ENCODE peak calls at places on chromosomes 12 and 14, in four cellular contexts. J, G, R and Y are unnamed samples.

GRCh38 chr12:101866615-101867373 is 10.6 kb upstream of the DRAM1 start:
- DNase-seq in J (no peak), G (no peak), R (no peak), Y (no peak)

GRCh38 chr12:2794261-2794735 is 472 bp upstream of the FKBP4 start:
- DNase-seq in J (no peak), G (no peak), R (no peak), Y (no peak)

GRCh38 chr12:122867701-122868461 is 28.0 kb downstream of the VPS37B start:
- DNase-seq in J (peak), G (peak), R (peak), Y (peak)

GRCh38 chr12:242496-242895 is 20.1 kb downstream of the SLC6A13 start:
- DNase-seq in J (no peak), G (no peak), R (no peak), Y (no peak)

GRCh38 chr12:93376436-93377251 is 1.1 kb upstream of the NUDT4 start:
- DNase-seq in J (no peak), G (peak), R (peak), Y (peak)

GRCh38 chr12:92552412-92553108 is 150.2 kb upstream of the PLEKHG7 start:
- DNase-seq in J (no peak), G (no peak), R (no peak), Y (no peak)

GRCh38 chr12:123533672-123534643 is at the start of gene RILPL1:
- DNase-seq in J (peak), G (peak), R (peak), Y (peak)

GRCh38 chr12:115375188-115375991 is 691.4 kb upstream of the TBX3 start:
- DNase-seq in J (no peak), G (no peak), R (no peak), Y (no peak)

GRCh38 chr14:105328070-105328677 is 13.6 kb downstream of the PACS2 start:
- DNase-seq in J (no peak), G (no peak), R (no peak), Y (no peak)

GRCh38 chr14:74314576-74314975 is 11.8 kb upstream of the ABCD4 start:
- DNase-seq in J (no peak), G (no peak), R (no peak), Y (no peak)

GRCh38 chr12:112413846-112414625 is 4.6 kb upstream of the RPL6 start:
- DNase-seq in J (no peak), G (no peak), R (no peak), Y (no peak)

GRCh38 chr12:120462099-120462640 is 7.4 kb downstream of the SRSF9 start:
- DNase-seq in J (no peak), G (no peak), R (no peak), Y (no peak)

GRCh38 chr14:32639208-32639607 is 299.5 kb upstream of the NPAS3 start:
- DNase-seq in J (no peak), G (no peak), R (no peak), Y (no peak)

GRCh38 chr14:78950654-78951053 is 780.5 kb downstream of the NRXN3 start:
- DNase-seq in J (no peak), G (no peak), R (no peak), Y (no peak)

GRCh38 chr12:99979471-99979870 is 5.3 kb downstream of the ANKS1B start:
- DNase-seq in J (no peak), G (no peak), R (no peak), Y (no peak)

GRCh38 chr12:102163383-102163782 is 34.2 kb downstream of the PMCH start:
- DNase-seq in J (no peak), G (no peak), R (no peak), Y (no peak)

GRCh38 chr12:94126067-94126466 is 22.3 kb upstream of the PLXNC1 start:
- DNase-seq in J (no peak), G (no peak), R (no peak), Y (no peak)

GRCh38 chr12:131836714-131837397 is 8.7 kb downstream of the MMP17 start:
- DNase-seq in J (no peak), G (peak), R (no peak), Y (no peak)

GRCh38 chr14:24416932-24417619 is 12.4 kb downstream of the CBLN3 start:
- DNase-seq in J (no peak), G (no peak), R (no peak), Y (no peak)

GRCh38 chr12:1218369-1218768 is 227.3 kb downstream of the ERC1 start:
- DNase-seq in J (no peak), G (no peak), R (no peak), Y (no peak)

GRCh38 chr14:72495668-72496067 is 398.2 kb downstream of the DPF3 start:
- DNase-seq in J (no peak), G (no peak), R (no peak), Y (no peak)

GRCh38 chr14:93073833-93074769 is 41.6 kb downstream of the ITPK1 start:
- DNase-seq in J (no peak), G (peak), R (peak), Y (no peak)
- H3K4me3 ChIP-seq in J (no peak), G (peak), R (peak), Y (no peak)

DNA sequence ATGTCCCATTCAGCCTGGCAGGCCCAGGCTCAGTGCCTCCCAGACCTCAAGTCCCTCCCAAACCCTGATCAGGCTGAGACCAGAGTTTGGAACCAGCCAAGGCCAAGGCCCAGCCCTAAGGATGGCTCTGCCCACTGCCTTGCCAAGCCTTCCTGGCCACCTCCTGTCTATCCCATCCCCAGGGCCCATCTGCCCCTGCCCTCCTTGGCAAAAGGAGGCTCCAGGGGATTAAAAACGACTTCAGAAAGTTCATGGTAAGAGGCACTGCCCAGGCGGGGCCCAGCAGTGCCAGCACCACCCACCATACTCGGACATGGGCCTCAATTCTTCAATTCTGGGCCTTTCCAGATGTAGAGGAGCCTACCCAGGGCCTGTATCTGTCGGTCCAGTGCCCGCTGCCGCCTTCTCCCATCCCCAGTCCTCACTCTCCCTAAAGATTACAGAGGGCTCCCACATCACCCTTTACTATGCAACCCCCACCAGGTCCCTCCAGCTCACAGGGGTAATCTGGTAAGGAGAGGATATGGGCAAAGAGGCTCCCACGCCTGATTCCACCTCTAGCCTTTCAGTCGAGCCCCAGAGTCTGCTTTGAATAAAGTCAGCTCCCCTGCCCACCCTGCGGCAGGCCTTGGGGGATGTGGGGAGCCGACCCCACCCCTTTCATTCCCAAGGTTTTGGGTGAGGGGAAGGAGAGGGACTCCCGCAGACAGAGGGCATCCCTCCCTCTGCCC is 933 bp downstream of the ADCY6 start:
- DNase-seq in J (no peak), G (peak), R (no peak), Y (no peak)
- H3K4me3 ChIP-seq in J (peak), G (peak), R (peak), Y (peak)

GRCh38 chr12:53223006-53223305 is 9.1 kb downstream of the RARG start:
- DNase-seq in J (peak), G (no peak), R (no peak), Y (peak)
- H3K4me3 ChIP-seq in J (peak), G (no peak), R (peak), Y (no peak)

GRCh38 chr12:69510176-69510827 is 40.1 kb downstream of the FRS2 start:
- DNase-seq in J (no peak), G (no peak), R (no peak), Y (peak)
- H3K4me3 ChIP-seq in J (no peak), G (no peak), R (no peak), Y (no peak)

GRCh38 chr12:6074979-6075585 is 49.4 kb downstream of the VWF start:
- DNase-seq in J (no peak), G (peak), R (peak), Y (no peak)
- H3K4me3 ChIP-seq in J (peak), G (peak), R (peak), Y (no peak)

DNA sequence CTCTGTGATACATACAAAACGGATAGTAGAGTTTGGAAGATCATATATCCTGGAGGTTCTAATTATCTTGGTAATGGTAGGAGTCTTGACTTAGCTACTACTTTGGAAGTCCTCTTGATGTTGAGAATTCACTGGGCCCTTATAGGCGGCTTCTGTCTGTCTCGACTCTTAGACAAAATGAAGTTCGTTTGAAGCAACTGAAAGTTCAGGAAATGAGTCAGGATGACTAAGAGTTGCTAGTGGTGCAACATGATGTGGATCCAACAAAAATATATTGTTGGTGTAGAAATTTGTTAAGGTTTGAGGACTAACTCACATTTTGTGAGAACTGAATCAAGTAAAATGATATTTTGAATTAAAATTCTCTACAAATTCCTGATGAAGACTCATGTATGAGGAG is 272.7 kb downstream of the AEBP2 start:
- DNase-seq in J (no peak), G (no peak), R (no peak), Y (no peak)
- H3K4me3 ChIP-seq in J (no peak), G (no peak), R (no peak), Y (no peak)